ENCODE peak calls at places on chromosome 22, in four cellular contexts. V is endodermal cell, U is tibial nerve, Z is pancreas. Y is an unnamed sample.

GRCh38 chr22:25362215-25362882 is 142.9 kb downstream of the CRYBB2 start:
- DNase-seq in V (peak; percentile 96), U (peak; percentile 39), Z (peak; percentile 43), Y (no peak)

GRCh38 chr22:50010676-50011446 is 1.7 kb downstream of the IL17REL start:
- DNase-seq in V (no peak), U (no peak), Z (no peak), Y (no peak)

GRCh38 chr22:45009881-45010531 is at the start of gene PHF21B:
- DNase-seq in V (peak; percentile 94), U (no peak), Z (no peak), Y (no peak)

GRCh38 chr22:25419247-25420113 is 145.0 kb upstream of the GRK3 start:
- DNase-seq in V (peak; percentile 44), U (no peak), Z (no peak), Y (no peak)

GRCh38 chr22:50526849-50527801 is 1.7 kb upstream of the SCO2 start:
- DNase-seq in V (peak; percentile 90), U (no peak), Z (peak; percentile 69), Y (no peak)

GRCh38 chr22:46469701-46470100 is 67.7 kb downstream of the CELSR1 start:
- DNase-seq in V (no peak), U (no peak), Z (no peak), Y (no peak)

GRCh38 chr22:21991774-21992173 is 9.2 kb upstream of the TOP3B start:
- DNase-seq in V (no peak), U (no peak), Z (no peak), Y (no peak)

GRCh38 chr22:46824348-46824909 is 62.0 kb downstream of the TBC1D22A start:
- DNase-seq in V (peak; percentile 44), U (no peak), Z (no peak), Y (no peak)

GRCh38 chr22:48895341-48895740 is 932.3 kb downstream of the BRD1 start:
- DNase-seq in V (no peak), U (no peak), Z (no peak), Y (no peak)

GRCh38 chr22:28817919-28818859 is 17.8 kb upstream of the XBP1 start:
- DNase-seq in V (no peak), U (no peak), Z (peak; percentile 95), Y (no peak)

GRCh38 chr22:48755332-48755949 is 1072.2 kb downstream of the BRD1 start:
- DNase-seq in V (peak; percentile 33), U (no peak), Z (peak; percentile 3), Y (no peak)

GRCh38 chr22:26066534-26066933 is 102.7 kb upstream of the SEZ6L start:
- DNase-seq in V (peak; percentile 92), U (no peak), Z (no peak), Y (no peak)

GRCh38 chr22:40635008-40635939 is 1.2 kb downstream of the MRTFA start:
- DNase-seq in V (peak; percentile 21), U (no peak), Z (no peak), Y (no peak)

GRCh38 chr22:40635940-40636379 is 559 bp downstream of the MRTFA start:
- DNase-seq in V (no peak), U (no peak), Z (peak; percentile 35), Y (no peak)

GRCh38 chr22:40636380-40637180 is at the start of gene MRTFA:
- DNase-seq in V (peak; percentile 100), U (peak; percentile 100), Z (peak; percentile 100), Y (peak; percentile 87)

GRCh38 chr22:40633036-40633435 is 3.5 kb downstream of the MRTFA start:
- DNase-seq in V (no peak), U (no peak), Z (no peak), Y (no peak)

GRCh38 chr22:40634119-40634903 is 2.2 kb downstream of the MRTFA start:
- DNase-seq in V (peak; percentile 8), U (no peak), Z (no peak), Y (no peak)
- H3K4me3 ChIP-seq in V (peak overlapping the region; percentile 88), U (no peak overlapping the region), Z (no peak overlapping the region), Y (no peak overlapping the region)

DNA sequence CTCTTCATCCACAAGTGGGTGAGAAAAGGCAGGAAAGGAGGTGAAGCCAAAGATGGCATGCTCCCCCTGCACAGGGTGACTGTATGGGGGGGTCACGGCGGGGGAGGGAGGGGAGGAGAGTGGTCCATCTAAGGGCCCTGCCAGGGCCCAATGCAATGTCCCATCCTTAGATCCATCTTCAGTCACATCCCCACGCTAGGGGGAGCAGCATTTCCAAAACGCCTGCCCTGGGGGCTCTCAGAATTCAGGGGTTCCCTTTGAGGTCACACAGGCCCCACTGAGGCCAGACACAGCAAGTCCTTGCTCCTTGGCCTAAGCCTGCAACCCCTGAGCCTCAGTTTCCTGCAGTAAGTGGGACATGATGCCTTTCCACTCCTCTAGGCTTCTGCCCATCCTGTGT is 52.4 kb downstream of the RTN4R start:
- DNase-seq in V (no peak), U (no peak), Z (no peak), Y (no peak)
- TF ChIP-seq CTCF in V (peak; percentile 27), U (no peak), Z (no peak), Y (no peak)

GRCh38 chr22:43820671-43821305 is 8.7 kb upstream of the EFCAB6 start:
- DNase-seq in V (no peak), U (no peak), Z (no peak), Y (no peak)
- H3K4me3 ChIP-seq in V (no peak overlapping the region), U (no peak overlapping the region), Z (no peak overlapping the region), Y (no peak overlapping the region)

DNA sequence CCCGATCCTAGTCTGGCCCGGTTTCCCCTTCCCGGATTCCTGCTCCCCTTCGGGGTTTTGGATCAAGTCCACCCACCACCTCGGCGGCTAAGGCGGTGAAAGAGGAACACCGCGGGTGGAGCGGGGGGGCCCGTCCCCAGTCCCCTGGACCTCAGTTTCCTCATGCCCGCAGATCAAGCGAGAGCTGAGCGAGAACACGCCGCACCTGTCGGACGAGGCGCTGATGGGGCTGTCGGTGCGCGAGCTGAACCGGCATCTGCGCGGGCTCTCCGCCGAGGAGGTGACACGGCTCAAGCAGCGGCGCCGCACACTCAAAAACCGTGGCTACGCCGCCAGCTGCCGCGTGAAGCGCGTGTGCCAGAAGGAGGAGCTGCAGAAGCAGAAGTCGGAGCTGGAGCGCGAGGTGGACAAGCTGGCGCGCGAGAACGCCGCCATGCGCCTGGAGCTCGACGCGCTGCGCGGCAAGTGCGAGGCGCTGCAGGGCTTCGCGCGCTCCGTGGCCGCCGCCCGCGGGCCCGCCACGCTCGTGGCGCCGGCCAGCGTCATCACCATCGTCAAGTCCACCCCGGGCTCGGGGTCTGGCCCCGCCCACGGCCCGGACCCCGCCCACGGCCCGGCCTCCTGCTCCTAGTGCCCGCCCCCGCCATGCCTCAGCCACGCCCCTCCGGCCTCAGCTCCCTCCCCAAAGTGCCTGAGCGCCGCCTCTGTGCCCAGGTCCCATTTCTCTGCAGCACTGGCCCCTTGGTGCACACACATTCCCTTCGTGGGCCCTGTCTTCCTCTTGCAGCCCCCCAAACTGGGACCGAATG is 12.7 kb downstream of the MAFF start:
- DNase-seq in V (peak; percentile 95), U (peak; percentile 57), Z (peak; percentile 64), Y (no peak)
- TF ChIP-seq CTCF in V (peak; percentile 23), U (peak; percentile 21), Z (no peak), Y (no peak)

DNA sequence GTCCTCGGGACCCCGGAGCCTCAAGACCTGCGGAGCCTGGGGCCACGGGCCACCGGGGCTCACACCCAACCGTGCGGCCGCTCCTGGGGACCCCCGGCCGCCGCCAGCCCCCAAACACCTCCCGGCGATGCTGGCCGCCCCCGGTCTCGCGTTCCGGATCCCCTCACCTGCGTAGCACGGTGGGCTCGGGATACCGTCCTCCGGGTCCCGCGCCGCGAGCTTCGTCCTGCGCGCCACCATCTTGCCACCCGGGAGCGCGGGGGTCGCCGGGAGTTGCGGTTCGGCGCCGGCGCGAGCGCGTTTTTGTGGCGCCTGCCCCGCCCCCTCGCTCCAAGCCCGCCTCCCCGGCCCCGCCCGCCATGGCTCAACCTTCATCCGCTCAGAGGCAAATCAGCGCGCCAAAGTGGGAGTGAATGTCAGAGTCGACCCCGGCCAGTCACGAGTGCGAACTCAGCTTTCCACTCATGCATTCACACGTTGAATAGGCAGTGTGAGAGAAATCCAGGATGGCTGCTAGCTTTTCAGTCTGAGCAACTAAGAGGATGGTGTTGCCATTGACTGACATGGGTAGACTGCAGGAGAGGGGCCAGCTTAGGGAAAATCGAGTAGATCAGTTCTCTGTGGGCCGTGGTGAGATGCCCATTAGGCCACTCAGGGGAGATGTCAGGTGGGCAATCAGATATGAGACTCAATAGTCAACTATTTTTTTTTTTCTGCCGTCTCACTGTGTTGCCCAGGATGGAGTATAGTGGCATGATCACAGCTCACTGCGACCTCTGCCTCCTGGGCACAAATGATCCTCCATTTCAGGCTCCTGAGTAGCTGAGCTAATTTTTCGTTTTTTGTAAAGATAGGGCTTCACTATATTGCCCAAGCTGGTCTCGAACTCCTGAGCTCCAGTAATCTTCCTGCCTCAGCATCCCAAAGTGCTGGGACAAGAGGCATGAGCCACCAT is 28.3 kb downstream of the SERHL2 start:
- DNase-seq in V (peak; percentile 91), U (peak; percentile 64), Z (peak; percentile 71), Y (no peak)
- H3K4me3 ChIP-seq in V (peak overlapping the region; percentile 78), U (peak overlapping the region; percentile 52), Z (peak overlapping the region; percentile 75), Y (peak overlapping the region; percentile 75)

GRCh38 chr22:17119481-17120202 is 1.5 kb downstream of the TMEM121B start:
- DNase-seq in V (peak; percentile 88), U (no peak), Z (no peak), Y (no peak)
- TF ChIP-seq CTCF in V (peak; percentile 81), U (no peak), Z (no peak), Y (peak; percentile 29)

GRCh38 chr22:18116634-18117033 is 6.0 kb downstream of the TUBA8 start:
- DNase-seq in V (peak; percentile 29), U (no peak), Z (no peak), Y (no peak)

GRCh38 chr22:18120941-18121340 is 10.3 kb downstream of the TUBA8 start:
- DNase-seq in V (no peak), U (no peak), Z (no peak), Y (no peak)

GRCh38 chr22:18115844-18116480 is 5.4 kb downstream of the TUBA8 start:
- DNase-seq in V (no peak), U (no peak), Z (no peak), Y (no peak)

GRCh38 chr22:18119409-18120110 is 9.0 kb downstream of the TUBA8 start:
- DNase-seq in V (peak; percentile 22), U (no peak), Z (no peak), Y (no peak)

DNA sequence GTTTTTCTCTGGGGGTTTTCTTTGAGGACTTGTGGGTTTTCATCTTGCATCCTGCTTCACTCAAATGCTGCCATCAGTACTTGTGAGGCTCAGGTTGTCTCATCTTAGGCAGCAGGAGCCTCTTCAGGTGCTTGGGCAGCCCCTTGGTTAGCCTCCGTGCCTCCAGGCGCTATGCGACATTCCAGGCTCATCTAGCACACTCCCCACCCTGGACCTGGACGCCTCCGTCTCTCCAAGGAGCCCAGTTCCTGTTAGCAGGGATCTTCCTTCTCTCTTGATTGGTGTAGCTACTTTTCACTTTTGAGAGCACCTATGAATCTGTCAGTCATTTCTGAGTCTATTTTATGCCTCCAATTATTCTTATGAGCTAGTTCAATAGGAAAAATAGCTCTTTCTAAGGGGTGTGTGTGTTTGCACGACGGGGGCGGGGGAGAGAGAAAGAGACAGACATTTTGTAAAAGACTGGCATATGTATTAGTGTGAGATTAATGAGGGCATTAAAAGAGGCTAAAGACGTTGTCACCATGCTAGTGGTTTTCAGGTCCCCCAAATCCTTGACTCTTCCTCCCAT is 7.8 kb downstream of the TUBA8 start:
- DNase-seq in V (no peak), U (no peak), Z (no peak), Y (no peak)
- H3K4me3 ChIP-seq in V (no peak overlapping the region), U (no peak overlapping the region), Z (no peak overlapping the region), Y (no peak overlapping the region)

DNA sequence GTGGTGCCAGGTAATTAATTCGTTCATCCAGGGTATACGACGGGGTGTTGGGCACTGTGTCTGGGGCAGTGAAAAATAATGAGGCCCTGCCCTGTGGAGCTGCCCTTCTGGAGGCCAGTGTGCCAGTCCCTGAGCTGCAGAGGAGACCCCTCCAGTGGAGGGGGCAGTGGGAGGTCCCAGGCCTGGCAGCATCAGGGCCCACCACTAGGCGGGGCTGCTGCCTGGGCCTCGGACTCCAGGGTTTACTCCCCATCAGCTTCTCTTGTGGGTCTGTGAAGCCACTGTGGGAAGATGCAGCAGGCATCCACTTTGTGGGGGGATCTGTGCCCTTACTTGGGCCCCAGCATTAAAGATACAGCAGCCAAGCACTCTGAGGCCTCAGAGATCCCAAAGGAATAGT is 17.4 kb upstream of the TMPRSS6 start:
- DNase-seq in V (peak; percentile 77), U (no peak), Z (no peak), Y (no peak)
- TF ChIP-seq CTCF in V (peak; percentile 82), U (no peak), Z (no peak), Y (peak; percentile 38)

Y was measured in epithelial cell of proximal tubule.